ENCODE peak calls at places on chromosome 18, in ten cellular contexts. H is uterus, O is HepG2, X is heart left ventricle, W is A549, M is Peyer's patch, V is lower leg skin, J is adrenal gland, Y is upper lobe of left lung, P is prostate gland. F is an unnamed sample.

GRCh38 chr18:52570975-52571374 is 231.0 kb downstream of the DCC start:
- DNase-seq in X (no peak), V (no peak), J (no peak), P (no peak), Y (no peak), O (no peak), H (no peak), W (no peak), M (no peak), F (no peak)

GRCh38 chr18:24588440-24588839 is 128.0 kb downstream of the HRH4 start:
- DNase-seq in M (no peak), V (no peak), X (no peak), O (no peak), Y (no peak), W (no peak), J (no peak), H (no peak), P (no peak), F (no peak)

GRCh38 chr18:61953161-61953560 is 60.4 kb upstream of the RNF152 start:
- DNase-seq in O (no peak), J (no peak), M (no peak), H (no peak), V (no peak), Y (no peak), W (no peak), X (no peak), P (no peak), F (no peak)

GRCh38 chr18:48201337-48201705 is 207.9 kb downstream of the ZBTB7C start:
- DNase-seq in J (peak; percentile 78), X (no peak), W (no peak), M (no peak), H (no peak), V (no peak), P (no peak), O (no peak), Y (no peak), F (no peak)

GRCh38 chr18:58894937-58895336 is 30.3 kb downstream of the ZNF532 start:
- DNase-seq in M (no peak), J (no peak), V (no peak), W (no peak), X (no peak), P (no peak), Y (no peak), H (no peak), O (no peak), F (no peak)

GRCh38 chr18:13501896-13502295 is 224.5 kb downstream of the FAM210A start:
- DNase-seq in P (no peak), V (no peak), X (no peak), H (no peak), O (no peak), W (no peak), Y (no peak), M (no peak), J (no peak), F (no peak)

GRCh38 chr18:67199993-67200617 is 316.4 kb downstream of the DSEL start:
- DNase-seq in H (no peak), P (no peak), O (peak; percentile 53), X (no peak), W (peak; percentile 48), J (no peak), V (no peak), M (no peak), Y (no peak), F (no peak)

GRCh38 chr18:5397102-5397501 is 101.6 kb upstream of the ZBTB14 start:
- DNase-seq in P (no peak), X (no peak), H (no peak), J (no peak), O (no peak), W (no peak), V (no peak), M (no peak), Y (no peak), F (no peak)

DNA sequence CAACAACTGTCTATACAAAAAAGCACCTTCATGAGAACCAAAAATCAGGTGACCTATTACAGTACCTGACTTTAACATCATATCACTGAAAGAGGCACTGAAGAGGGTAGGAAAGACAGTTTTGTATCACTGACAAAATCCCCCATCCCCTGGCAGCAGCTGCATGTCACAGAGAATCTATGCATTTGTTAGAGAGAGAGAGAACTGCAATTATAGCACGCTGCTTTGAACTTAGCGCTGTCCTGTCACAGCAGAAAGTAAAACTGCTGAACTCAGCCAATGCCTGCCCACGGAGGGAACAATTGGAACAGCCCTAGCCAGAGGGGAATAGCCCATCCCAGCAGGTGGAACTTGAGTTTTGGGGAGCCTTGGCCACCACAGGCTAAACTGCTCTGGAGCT is 75.1 kb upstream of the NOL4 start:
- DNase-seq in X (no peak), J (no peak), W (no peak), O (no peak), M (no peak), H (no peak), V (no peak), Y (no peak), P (no peak), F (no peak)
- TF ChIP-seq POLR2A in X (no peak), J (no peak), W (no peak), O (no peak), M (no peak), H (no peak), V (no peak), Y (no peak), P (no peak), F (no peak)

DNA sequence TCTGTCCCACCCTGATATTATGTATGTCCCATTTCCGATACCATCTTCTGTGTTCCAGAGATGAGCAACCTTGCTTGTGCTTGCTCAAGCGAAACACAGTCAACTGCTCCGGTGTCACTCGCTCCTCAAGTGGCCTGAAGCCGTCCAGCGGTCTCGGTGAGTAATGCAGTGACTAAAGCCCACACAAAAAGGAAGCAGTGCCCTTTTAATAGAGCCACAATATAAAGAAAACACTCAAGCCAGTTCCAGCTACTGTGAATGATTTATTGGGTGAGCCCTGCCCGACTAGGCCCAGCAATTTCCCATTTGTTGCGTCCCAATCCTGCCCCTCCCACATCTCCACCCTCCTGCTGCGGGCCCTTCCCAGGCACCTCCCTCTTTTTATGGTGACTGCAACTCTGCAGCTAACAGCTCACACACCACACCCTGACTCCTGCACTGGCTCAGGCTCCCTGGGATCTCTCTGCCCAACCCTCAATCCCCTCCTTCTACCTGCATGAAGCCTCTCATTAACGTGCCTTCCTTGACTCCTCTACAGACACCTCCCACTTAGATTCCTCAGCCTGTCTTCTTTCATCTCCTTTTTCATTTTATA is 44.2 kb upstream of the DSC1 start:
- DNase-seq in V (peak; percentile 74), M (no peak), H (peak; percentile 17), O (peak; percentile 86), P (peak; percentile 91), W (peak; percentile 87), X (peak; percentile 47), Y (no peak), J (peak; percentile 55), F (peak; percentile 81)
- TF ChIP-seq POLR2A in V (no peak), M (peak; percentile 45), H (no peak), O (peak; percentile 45), P (peak; percentile 19), W (no peak), X (no peak), Y (no peak), J (no peak), F (no peak)

DNA sequence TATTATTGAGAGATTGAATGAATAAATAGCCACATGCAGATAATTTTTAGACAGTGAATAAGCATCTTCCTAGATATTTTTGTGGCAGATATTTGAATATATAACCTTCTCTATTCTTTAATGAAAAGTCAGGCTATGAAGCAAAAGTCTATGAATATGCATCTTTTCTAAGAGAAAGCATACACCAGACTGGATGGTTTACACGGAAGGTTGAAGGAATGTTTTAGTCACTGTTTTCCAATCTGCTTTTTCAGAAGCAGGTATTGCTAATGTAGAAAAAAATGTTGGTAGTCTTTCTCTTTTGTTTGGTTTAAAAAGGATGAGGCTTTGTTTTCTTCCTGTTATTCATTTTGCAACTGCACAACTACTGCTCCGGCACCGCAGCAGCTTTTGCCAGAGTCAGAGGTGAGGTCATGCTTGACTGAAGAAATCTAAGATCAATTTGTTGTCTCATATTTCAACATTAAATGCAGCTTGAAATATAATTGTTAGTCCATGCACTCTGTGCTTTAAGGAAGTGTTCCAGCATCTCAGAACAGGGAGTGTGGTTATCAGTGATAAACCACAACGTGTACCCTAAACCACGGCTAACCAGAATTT is 1540.8 kb upstream of the PIK3C3 start:
- DNase-seq in X (no peak), H (no peak), Y (no peak), M (no peak), P (no peak), V (no peak), W (no peak), J (no peak), O (no peak), F (no peak)
- TF ChIP-seq POLR2A in X (no peak), H (no peak), Y (no peak), M (no peak), P (no peak), V (no peak), W (no peak), J (no peak), O (no peak), F (no peak)

GRCh38 chr18:3261035-3261392 is 919 bp upstream of the MYL12B start:
- DNase-seq in X (no peak), V (no peak), J (no peak), Y (no peak), M (no peak), O (no peak), P (no peak), W (no peak), H (no peak), F (no peak)

GRCh38 chr18:3257627-3258120 is 4.3 kb upstream of the MYL12B start:
- DNase-seq in P (no peak), Y (no peak), J (no peak), V (no peak), O (no peak), H (no peak), W (no peak), X (no peak), M (no peak), F (no peak)

GRCh38 chr18:3254725-3255124 is 7.1 kb downstream of the MYL12A start:
- DNase-seq in M (no peak), O (no peak), P (no peak), Y (no peak), X (no peak), J (no peak), V (no peak), W (no peak), H (no peak), F (no peak)

GRCh38 chr18:3255611-3256165 is 6.2 kb upstream of the MYL12B start:
- DNase-seq in Y (no peak), M (no peak), V (no peak), O (no peak), J (no peak), X (no peak), W (no peak), P (no peak), H (no peak), F (no peak)

DNA sequence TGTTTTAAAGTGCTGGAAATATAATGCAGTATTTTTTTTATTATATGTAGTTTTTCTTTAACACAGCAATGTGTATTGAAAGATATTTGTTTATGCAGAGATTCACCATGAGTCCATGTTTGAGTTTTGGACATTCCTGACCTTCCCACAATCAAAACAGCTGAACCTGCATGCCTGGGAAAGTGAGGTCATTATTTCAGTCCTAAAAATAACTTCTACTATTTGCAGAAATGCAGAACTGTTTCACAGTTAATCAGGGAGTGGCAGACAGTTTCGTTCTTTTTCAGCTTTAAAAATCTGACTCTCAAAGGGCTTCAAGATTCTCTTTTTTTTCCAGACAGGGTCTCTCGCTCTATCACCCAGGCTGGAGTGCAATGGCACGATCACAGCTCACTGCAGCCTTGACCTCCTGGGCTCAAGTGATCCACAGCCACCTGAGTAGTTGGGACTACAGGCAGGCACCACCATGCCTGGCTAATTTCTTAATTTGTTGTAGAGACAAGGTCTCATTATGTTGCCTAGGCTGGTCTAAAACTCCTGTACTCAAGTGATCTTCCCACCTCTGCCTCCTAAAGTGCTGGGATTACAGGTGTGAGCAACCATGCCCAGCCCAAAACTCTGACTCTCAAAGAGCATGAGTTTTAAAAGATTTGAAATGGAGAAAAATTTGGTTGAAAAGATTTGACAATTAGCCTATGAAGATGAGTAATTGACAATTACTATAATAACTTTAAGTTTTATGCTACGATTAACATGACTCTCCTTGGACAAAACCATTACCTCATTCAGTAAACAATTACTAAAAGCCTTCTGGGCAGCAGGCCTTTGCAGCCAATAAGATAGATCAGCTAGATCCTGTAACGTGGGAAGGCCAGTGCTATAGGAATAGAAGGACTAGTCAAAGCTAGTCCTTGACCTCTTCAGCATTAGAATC is 5.0 kb upstream of the MYL12B start:
- DNase-seq in X (no peak), H (no peak), Y (no peak), M (no peak), J (no peak), O (peak; percentile 84), W (peak; percentile 36), V (no peak), P (no peak), F (peak; percentile 49)
- TF ChIP-seq POLR2A in X (peak; percentile 12), H (no peak), Y (no peak), M (no peak), J (no peak), O (no peak), W (no peak), V (no peak), P (no peak), F (no peak)